ENCODE peak calls at places on chromosome 5, in six cellular contexts. K is left ventricle myocardium inferior, W is AG09309, C is Panc1, V is breast epithelium, B is OCI-LY7. J is an unnamed sample.

GRCh38 chr5:10400834-10401233 is 40.8 kb upstream of the ROPN1L start:
- DNase-seq in K (no peak), W (peak; percentile 56), C (no peak), V (no peak), B (no peak), J (peak; percentile 61)

GRCh38 chr5:40605295-40605958 is 74.3 kb upstream of the PTGER4 start:
- DNase-seq in K (no peak), W (no peak), C (no peak), V (no peak), B (peak; percentile 42), J (no peak)

GRCh38 chr5:4643190-4643589 is 496.9 kb upstream of the ADAMTS16 start:
- DNase-seq in K (no peak), W (no peak), C (no peak), V (no peak), B (no peak), J (no peak)

GRCh38 chr5:59583151-59583809 is 310.2 kb downstream of the PDE4D start:
- DNase-seq in K (no peak), W (no peak), C (no peak), V (no peak), B (no peak), J (no peak)

GRCh38 chr5:168925160-168925559 is 346.0 kb upstream of the PANK3 start:
- DNase-seq in K (no peak), W (no peak), C (no peak), V (no peak), B (no peak), J (no peak)

GRCh38 chr5:2133080-2133479 is 250.4 kb upstream of the IRX4 start:
- DNase-seq in K (no peak), W (no peak), C (no peak), V (no peak), B (no peak), J (no peak)

GRCh38 chr5:169788168-169788567 is 151.1 kb downstream of the DOCK2 start:
- DNase-seq in K (no peak), W (no peak), C (no peak), V (no peak), B (no peak), J (no peak)

GRCh38 chr5:136135536-136135935 is 2.9 kb downstream of the SMAD5 start:
- DNase-seq in K (no peak), W (no peak), C (no peak), V (no peak), B (no peak), J (no peak)

GRCh38 chr5:154749496-154749895 is 5.7 kb upstream of the LARP1 start:
- DNase-seq in K (no peak), W (no peak), C (no peak), V (no peak), B (no peak), J (no peak)

GRCh38 chr5:154464435-154464834 is 13.6 kb downstream of the HAND1 start:
- DNase-seq in K (no peak), W (no peak), C (no peak), V (no peak), B (no peak), J (no peak)

GRCh38 chr5:84028093-84028492 is 307.4 kb upstream of the HAPLN1 start:
- DNase-seq in K (no peak), W (peak; percentile 17), C (no peak), V (no peak), B (no peak), J (no peak)

GRCh38 chr5:78499485-78499884 is 139.1 kb downstream of the SCAMP1 start:
- DNase-seq in K (no peak), W (no peak), C (no peak), V (no peak), B (no peak), J (no peak)

GRCh38 chr5:78496373-78496772 is 136.0 kb downstream of the SCAMP1 start:
- DNase-seq in K (no peak), W (no peak), C (no peak), V (no peak), B (no peak), J (no peak)

GRCh38 chr5:78495800-78496199 is 135.4 kb downstream of the SCAMP1 start:
- DNase-seq in K (no peak), W (no peak), C (no peak), V (no peak), B (no peak), J (no peak)

GRCh38 chr5:78500028-78500427 is 139.6 kb downstream of the SCAMP1 start:
- DNase-seq in K (no peak), W (no peak), C (no peak), V (no peak), B (no peak), J (no peak)

GRCh38 chr5:78497573-78498533 is 137.4 kb downstream of the SCAMP1 start:
- DNase-seq in K (no peak), W (no peak), C (no peak), V (no peak), B (peak; percentile 78), J (no peak)
- H3K4me3 ChIP-seq in K (no peak overlapping the region), W (no peak overlapping the region), C (no peak overlapping the region), V (no peak overlapping the region), B (peak overlapping the region; percentile 47), J (no peak overlapping the region)

GRCh38 chr5:56669534-56670483 is 145.5 kb upstream of the MAP3K1 start:
- DNase-seq in K (peak; percentile 28), W (no peak), C (no peak), V (peak; percentile 58), B (peak; percentile 98), J (no peak)
- H3K4me3 ChIP-seq in K (no peak overlapping the region), W (no peak overlapping the region), C (no peak overlapping the region), V (no peak overlapping the region), B (peak overlapping the region; percentile 57), J (no peak overlapping the region)

GRCh38 chr5:181221105-181221791 is 1.8 kb upstream of the TRIM41 start:
- DNase-seq in K (no peak), W (no peak), C (no peak), V (no peak), B (peak; percentile 26), J (no peak)
- H3K4me3 ChIP-seq in K (peak overlapping the region; percentile 96), W (no peak overlapping the region), C (peak overlapping the region; percentile 77), V (no peak overlapping the region), B (peak overlapping the region; percentile 86), J (peak overlapping the region; percentile 79)

GRCh38 chr5:146466521-146467349 is 19.6 kb downstream of the TCERG1 start:
- DNase-seq in K (no peak), W (no peak), C (no peak), V (no peak), B (peak; percentile 15), J (no peak)
- H3K4me3 ChIP-seq in K (no peak overlapping the region), W (no peak overlapping the region), C (no peak overlapping the region), V (no peak overlapping the region), B (no peak overlapping the region), J (no peak overlapping the region)

J was measured in skeletal muscle cell.